ENCODE peak calls at places on chromosomes 2 and 18, in eight cellular contexts. I, H, N, Q, L, E, O and K are unnamed samples.

GRCh38 chr18:24669502-24669901 is 209.1 kb downstream of the HRH4 start:
- DNase-seq in H (no peak), I (no peak), E (no peak), L (no peak), O (no peak), N (no peak), Q (no peak), K (no peak)

GRCh38 chr2:2950403-2950952 is 427.1 kb downstream of the EIPR1 start:
- DNase-seq in L (no peak), Q (no peak), O (no peak), H (peak), N (no peak), E (no peak), I (no peak), K (no peak)

GRCh38 chr2:171227066-171227782 is 66.5 kb upstream of the TLK1 start:
- DNase-seq in L (no peak), I (no peak), N (no peak), H (no peak), E (no peak), Q (no peak), O (no peak), K (no peak)

GRCh38 chr2:216195565-216195978 is 86.4 kb downstream of the XRCC5 start:
- DNase-seq in L (no peak), E (no peak), I (no peak), N (no peak), O (no peak), H (no peak), Q (peak), K (no peak)

GRCh38 chr2:73187549-73187948 is 14.8 kb upstream of the NOTO start:
- DNase-seq in O (no peak), I (no peak), N (no peak), H (no peak), E (no peak), Q (no peak), L (no peak), K (no peak)

GRCh38 chr18:75293591-75293990 is 83.0 kb downstream of the TSHZ1 start:
- DNase-seq in N (no peak), O (no peak), I (no peak), H (no peak), E (no peak), L (no peak), Q (no peak), K (no peak)

GRCh38 chr2:215876139-215876936 is 137.0 kb downstream of the MREG start:
- DNase-seq in E (no peak), I (no peak), Q (no peak), H (no peak), L (no peak), N (no peak), O (no peak), K (no peak)

GRCh38 chr18:51275712-51276473 is 78.4 kb upstream of the MEX3C start:
- DNase-seq in N (peak), O (no peak), I (no peak), L (no peak), H (no peak), E (no peak), Q (no peak), K (no peak)

GRCh38 chr2:138279871-138280270 is 221.7 kb upstream of the SPOPL start:
- DNase-seq in L (no peak), O (no peak), N (no peak), I (no peak), H (no peak), Q (no peak), E (no peak), K (no peak)

GRCh38 chr2:146997488-146997887 is 847.3 kb upstream of the ACVR2A start:
- DNase-seq in Q (no peak), H (no peak), L (no peak), N (no peak), E (no peak), O (no peak), I (no peak), K (no peak)

GRCh38 chr2:60945341-60945740 is 64.0 kb downstream of the REL start:
- DNase-seq in H (no peak), N (no peak), O (no peak), E (no peak), I (no peak), L (no peak), Q (no peak), K (no peak)

GRCh38 chr2:88171966-88172365 is 1.8 kb downstream of the THNSL2 start:
- DNase-seq in L (no peak), E (no peak), N (no peak), O (no peak), I (no peak), Q (no peak), H (no peak), K (no peak)

GRCh38 chr2:197191177-197191947 is 119.2 kb downstream of the ANKRD44 start:
- DNase-seq in O (no peak), L (no peak), N (peak), E (no peak), I (peak), Q (peak), H (peak), K (peak)

GRCh38 chr2:144948205-144948855 is 428.4 kb upstream of the ZEB2 start:
- DNase-seq in H (no peak), L (no peak), I (no peak), Q (no peak), N (no peak), E (no peak), O (no peak), K (no peak)

GRCh38 chr2:132521321-132521720 is 104.7 kb downstream of the GPR39 start:
- DNase-seq in I (peak), L (no peak), N (no peak), E (no peak), Q (no peak), O (no peak), H (no peak), K (no peak)

GRCh38 chr2:24863636-24864035 is 56.4 kb downstream of the ADCY3 start:
- DNase-seq in Q (peak), H (no peak), N (no peak), E (no peak), I (no peak), L (no peak), O (no peak), K (no peak)

GRCh38 chr2:105803773-105804172 is 59.1 kb downstream of the NCK2 start:
- DNase-seq in E (no peak), N (no peak), O (no peak), I (no peak), Q (no peak), H (no peak), L (no peak), K (no peak)

GRCh38 chr2:26845021-26845420 is 2.9 kb upstream of the DPYSL5 start:
- DNase-seq in E (no peak), I (no peak), N (no peak), H (no peak), L (no peak), Q (no peak), O (no peak), K (no peak)

GRCh38 chr2:234165421-234165820 is 114.9 kb downstream of the SPP2 start:
- DNase-seq in Q (peak), L (no peak), E (no peak), O (no peak), N (no peak), H (no peak), I (no peak), K (no peak)

GRCh38 chr2:85662899-85663683 is 4.9 kb downstream of the SFTPB start:
- DNase-seq in L (no peak), H (no peak), N (no peak), I (no peak), O (peak), Q (peak), E (no peak), K (peak)

GRCh38 chr2:45643095-45643494 is 8.4 kb upstream of the PRKCE start:
- DNase-seq in N (peak), O (no peak), I (peak), L (no peak), H (no peak), Q (no peak), E (no peak), K (no peak)